ENCODE peak calls at places on chromosomes 3 and 15, in ten cellular contexts. O is epithelial cell of esophagus, L is foreskin fibroblast, T is upper lobe of left lung, V is psoas muscle, J is kidney epithelial cell, Z is left ventricle myocardium inferior, S is tibial nerve, G is ovary, D is dorsolateral prefrontal cortex. M is an unnamed sample.

GRCh38 chr15:71411538-71412482 is 296.5 kb downstream of the THSD4 start:
- DNase-seq in O (no peak), L (peak; percentile 74), T (peak; percentile 65), V (no peak), J (peak; percentile 57), Z (no peak), S (no peak), G (peak; percentile 38), D (no peak), M (no peak)

GRCh38 chr3:42511196-42511595 is 8.8 kb downstream of the VIPR1 start:
- DNase-seq in O (no peak), L (no peak), T (no peak), V (no peak), J (no peak), Z (no peak), S (no peak), G (no peak), D (no peak), M (no peak)

GRCh38 chr3:159828542-159828943 is 160.1 kb upstream of the IL12A start:
- DNase-seq in O (peak; percentile 72), L (peak; percentile 84), T (no peak), V (no peak), J (no peak), Z (no peak), S (no peak), G (no peak), D (no peak), M (no peak)

GRCh38 chr3:12149029-12149428 is 9.7 kb downstream of the TIMP4 start:
- DNase-seq in O (no peak), L (no peak), T (no peak), V (no peak), J (no peak), Z (no peak), S (no peak), G (no peak), D (no peak), M (no peak)

GRCh38 chr3:73768594-73769308 is 144.0 kb upstream of the PDZRN3 start:
- DNase-seq in O (no peak), L (peak; percentile 70), T (no peak), V (no peak), J (no peak), Z (no peak), S (no peak), G (no peak), D (no peak), M (no peak)

GRCh38 chr15:50676799-50677483 is 9.7 kb downstream of the TRPM7 start:
- DNase-seq in O (peak; percentile 71), L (peak; percentile 72), T (no peak), V (no peak), J (peak; percentile 58), Z (no peak), S (no peak), G (no peak), D (no peak), M (no peak)

GRCh38 chr3:88410259-88410658 is 260.5 kb downstream of the C3orf38 start:
- DNase-seq in O (no peak), L (no peak), T (no peak), V (no peak), J (no peak), Z (no peak), S (no peak), G (no peak), D (no peak), M (no peak)

GRCh38 chr3:11558461-11558903 is 85.2 kb downstream of the VGLL4 start:
- DNase-seq in O (no peak), L (no peak), T (no peak), V (no peak), J (no peak), Z (peak; percentile 14), S (no peak), G (peak; percentile 63), D (no peak), M (no peak)

GRCh38 chr3:186171528-186171927 is 62.6 kb upstream of the ETV5 start:
- DNase-seq in O (peak; percentile 46), L (no peak), T (no peak), V (no peak), J (no peak), Z (no peak), S (no peak), G (no peak), D (no peak), M (no peak)

GRCh38 chr15:51237816-51238215 is 100.6 kb downstream of the CYP19A1 start:
- DNase-seq in O (peak; percentile 68), L (no peak), T (no peak), V (no peak), J (no peak), Z (no peak), S (no peak), G (no peak), D (no peak), M (no peak)

GRCh38 chr15:31537770-31538592 is 211.3 kb downstream of the KLF13 start:
- DNase-seq in O (no peak), L (no peak), T (no peak), V (peak; percentile 27), J (no peak), Z (no peak), S (no peak), G (no peak), D (no peak), M (no peak)

GRCh38 chr15:66615175-66615495 is 49.3 kb upstream of the LCTL start:
- DNase-seq in O (no peak), L (no peak), T (no peak), V (no peak), J (no peak), Z (no peak), S (no peak), G (no peak), D (no peak), M (no peak)

GRCh38 chr15:66614456-66615174 is 48.8 kb upstream of the LCTL start:
- DNase-seq in O (no peak), L (no peak), T (no peak), V (no peak), J (no peak), Z (no peak), S (no peak), G (no peak), D (no peak), M (no peak)

GRCh38 chr15:66611257-66612053 is 45.7 kb upstream of the LCTL start:
- DNase-seq in O (no peak), L (no peak), T (peak; percentile 46), V (no peak), J (no peak), Z (no peak), S (no peak), G (no peak), D (no peak), M (no peak)

GRCh38 chr15:66615846-66616245 is 50.0 kb upstream of the LCTL start:
- DNase-seq in O (no peak), L (no peak), T (no peak), V (no peak), J (no peak), Z (no peak), S (no peak), G (no peak), D (no peak), M (no peak)

GRCh38 chr15:66613743-66614142 is 47.9 kb upstream of the LCTL start:
- DNase-seq in O (no peak), L (no peak), T (no peak), V (no peak), J (no peak), Z (no peak), S (no peak), G (no peak), D (no peak), M (no peak)
- TF ChIP-seq CTCF in O (no peak), L (no peak), T (no peak), V (no peak), J (no peak), Z (no peak), S (no peak), G (no peak), D (no peak), M (no peak)

GRCh38 chr15:22981336-22981840 is 1.2 kb upstream of the CYFIP1 start:
- DNase-seq in O (no peak), L (no peak), T (no peak), V (no peak), J (no peak), Z (no peak), S (no peak), G (no peak), D (no peak), M (no peak)
- H3K4me3 ChIP-seq in O (peak overlapping the region; percentile 95), L (peak overlapping the region; percentile 99), T (no peak overlapping the region), V (peak overlapping the region; percentile 89), J (no peak overlapping the region), Z (peak overlapping the region; percentile 94), S (peak overlapping the region; percentile 76), G (no peak overlapping the region), D (peak overlapping the region; percentile 70), M (peak overlapping the region; percentile 94)

DNA sequence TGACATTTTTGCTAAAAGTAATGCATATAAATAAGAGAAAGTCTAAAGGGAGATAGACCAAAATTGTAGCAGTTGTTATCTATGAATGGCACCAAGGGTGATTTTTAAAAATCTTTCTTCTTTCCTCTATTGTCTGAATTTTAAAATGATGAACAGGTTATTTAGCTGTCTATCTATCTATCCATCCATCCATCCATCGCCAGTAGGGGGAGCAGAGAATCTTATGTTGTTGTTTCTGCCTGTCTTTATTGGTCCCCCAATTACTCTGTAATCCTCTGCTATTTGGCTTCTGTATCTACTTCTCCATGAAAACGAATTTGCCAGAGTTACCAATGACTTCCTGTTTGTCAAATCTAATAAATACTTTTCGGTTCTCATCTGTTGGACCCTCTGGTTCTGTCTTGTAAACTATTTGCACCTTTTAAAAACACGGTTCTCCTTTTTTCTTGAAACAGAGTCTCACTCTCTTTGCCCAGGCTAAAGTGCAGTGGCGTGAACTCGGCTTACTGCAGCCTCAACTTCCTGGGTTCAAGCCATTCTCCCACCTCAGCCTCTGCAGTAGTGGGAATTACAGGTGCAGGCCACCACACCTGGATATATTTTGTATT is 86.0 kb downstream of the ECT2 start:
- DNase-seq in O (peak; percentile 62), L (peak; percentile 71), T (peak; percentile 31), V (no peak), J (no peak), Z (no peak), S (peak; percentile 30), G (no peak), D (no peak), M (no peak)
- TF ChIP-seq CTCF in O (peak; percentile 72), L (peak; percentile 68), T (peak; percentile 43), V (peak; percentile 44), J (peak; percentile 80), Z (peak; percentile 78), S (peak; percentile 47), G (no peak), D (peak; percentile 41), M (peak; percentile 79)

GRCh38 chr3:44467241-44467640 is 10.2 kb downstream of the ZNF445 start:
- DNase-seq in O (no peak), L (no peak), T (no peak), V (no peak), J (no peak), Z (no peak), S (no peak), G (no peak), D (no peak), M (no peak)

GRCh38 chr3:44469914-44470313 is 7.6 kb downstream of the ZNF445 start:
- DNase-seq in O (no peak), L (no peak), T (no peak), V (no peak), J (no peak), Z (no peak), S (no peak), G (no peak), D (no peak), M (no peak)

GRCh38 chr3:44464509-44464908 is 13.0 kb downstream of the ZNF445 start:
- DNase-seq in O (no peak), L (no peak), T (no peak), V (no peak), J (no peak), Z (no peak), S (no peak), G (no peak), D (no peak), M (no peak)

GRCh38 chr3:44468572-44469520 is 8.6 kb downstream of the ZNF445 start:
- DNase-seq in O (peak; percentile 73), L (peak; percentile 59), T (no peak), V (no peak), J (peak; percentile 19), Z (no peak), S (no peak), G (no peak), D (no peak), M (no peak)
- H3K4me3 ChIP-seq in O (no peak overlapping the region), L (no peak overlapping the region), T (no peak overlapping the region), V (no peak overlapping the region), J (no peak overlapping the region), Z (no peak overlapping the region), S (no peak overlapping the region), G (no peak overlapping the region), D (no peak overlapping the region), M (no peak overlapping the region)

M was measured in AG04450.